ENCODE peak calls at places on chromosomes 4 and X, in ten cellular contexts. R is HCT116, B is breast epithelium, J is kidney epithelial cell, L is bronchial epithelial cell, M is ovary, O is psoas muscle, N is thoracic aorta, Z is cardiac fibroblast, W is kidney. T is an unnamed sample.

GRCh38 chrX:29965634-29966033 is 249.7 kb upstream of the MAGEB2 start:
- DNase-seq in R (no peak), B (no peak), J (no peak), L (no peak), M (no peak), O (no peak), N (no peak), Z (no peak), W (no peak), T (no peak)

GRCh38 chr4:150224896-150225591 is 146.8 kb downstream of the DCLK2 start:
- DNase-seq in R (no peak), B (no peak), J (peak), L (peak), M (no peak), O (no peak), N (no peak), Z (peak), W (no peak), T (no peak)

GRCh38 chr4:10582059-10582686 is 102.4 kb downstream of the CLNK start:
- DNase-seq in R (peak), B (no peak), J (no peak), L (peak), M (peak), O (no peak), N (no peak), Z (peak), W (no peak), T (peak)

GRCh38 chr4:121943941-121944340 is 7.9 kb downstream of the TRPC3 start:
- DNase-seq in R (no peak), B (no peak), J (no peak), L (no peak), M (no peak), O (no peak), N (no peak), Z (no peak), W (peak), T (peak)

GRCh38 chr4:80362578-80363181 is 27.1 kb downstream of the CFAP299 start:
- DNase-seq in R (peak), B (no peak), J (peak), L (peak), M (peak), O (no peak), N (no peak), Z (peak), W (no peak), T (peak)

GRCh38 chr4:47837582-47838294 is at the start of gene CORIN:
- DNase-seq in R (no peak), B (no peak), J (no peak), L (no peak), M (no peak), O (no peak), N (no peak), Z (no peak), W (no peak), T (no peak)

GRCh38 chr4:8886625-8887406 is 15.2 kb upstream of the HMX1 start:
- DNase-seq in R (no peak), B (no peak), J (no peak), L (no peak), M (no peak), O (no peak), N (no peak), Z (no peak), W (no peak), T (no peak)

GRCh38 chr4:110245567-110245966 is 47.2 kb upstream of the ELOVL6 start:
- DNase-seq in R (no peak), B (no peak), J (no peak), L (peak), M (no peak), O (no peak), N (no peak), Z (peak), W (no peak), T (no peak)

GRCh38 chrX:119755981-119756533 is 2.3 kb upstream of the SOWAHD start:
- DNase-seq in R (no peak), B (no peak), J (no peak), L (no peak), M (no peak), O (no peak), N (no peak), Z (no peak), W (no peak), T (no peak)

GRCh38 chr4:147088141-147088540 is 142.5 kb upstream of the TTC29 start:
- DNase-seq in R (no peak), B (no peak), J (no peak), L (no peak), M (no peak), O (no peak), N (no peak), Z (no peak), W (no peak), T (no peak)

GRCh38 chr4:76680934-76681333 is 217.0 kb downstream of the SOWAHB start:
- DNase-seq in R (no peak), B (no peak), J (no peak), L (no peak), M (no peak), O (no peak), N (no peak), Z (no peak), W (no peak), T (no peak)

GRCh38 chrX:142804085-142804484 is 221.6 kb upstream of the SPANXN4 start:
- DNase-seq in R (no peak), B (no peak), J (no peak), L (no peak), M (no peak), O (no peak), N (no peak), Z (no peak), W (no peak), T (peak)

GRCh38 chr4:144906181-144906895 is 191.7 kb downstream of the ANAPC10 start:
- DNase-seq in R (no peak), B (no peak), J (no peak), L (peak), M (no peak), O (no peak), N (no peak), Z (peak), W (no peak), T (no peak)

GRCh38 chr4:78704981-78705757 is 71.0 kb upstream of the BMP2K start:
- DNase-seq in R (no peak), B (no peak), J (no peak), L (peak), M (no peak), O (no peak), N (no peak), Z (peak), W (no peak), T (no peak)

GRCh38 chrX:102958794-102959193 is 21.7 kb downstream of the RAB40AL start:
- DNase-seq in R (no peak), B (no peak), J (no peak), L (no peak), M (no peak), O (no peak), N (no peak), Z (no peak), W (no peak), T (no peak)

GRCh38 chr4:119231517-119231916 is 19.0 kb downstream of the USP53 start:
- DNase-seq in R (no peak), B (no peak), J (no peak), L (no peak), M (no peak), O (no peak), N (no peak), Z (no peak), W (no peak), T (no peak)

GRCh38 chr4:81754169-81754568 is 282.5 kb upstream of the RASGEF1B start:
- DNase-seq in R (no peak), B (no peak), J (peak), L (peak), M (no peak), O (no peak), N (no peak), Z (no peak), W (no peak), T (no peak)

GRCh38 chr4:185874516-185875230 is 62.7 kb upstream of the SORBS2 start:
- DNase-seq in R (no peak), B (no peak), J (peak), L (peak), M (no peak), O (no peak), N (no peak), Z (peak), W (no peak), T (no peak)

GRCh38 chr4:140691369-140691768 is 64.8 kb downstream of the TBC1D9 start:
- DNase-seq in R (no peak), B (no peak), J (no peak), L (peak), M (no peak), O (no peak), N (no peak), Z (peak), W (no peak), T (no peak)

GRCh38 chr4:185127021-185127925 is 15.8 kb upstream of the SLC25A4 start:
- DNase-seq in R (no peak), B (no peak), J (no peak), L (no peak), M (peak), O (peak), N (no peak), Z (peak), W (peak), T (peak)

GRCh38 chrX:69556094-69557011 is 52.2 kb downstream of the NALF2 start:
- DNase-seq in R (peak), B (no peak), J (peak), L (peak), M (peak), O (no peak), N (no peak), Z (peak), W (peak), T (no peak)

GRCh38 chr4:19301527-19301926 is 950.2 kb upstream of the SLIT2 start:
- DNase-seq in R (no peak), B (no peak), J (no peak), L (no peak), M (no peak), O (no peak), N (no peak), Z (no peak), W (no peak), T (no peak)

GRCh38 chrX:143058096-143058495 is 32.4 kb downstream of the SPANXN4 start:
- DNase-seq in R (no peak), B (no peak), J (no peak), L (no peak), M (no peak), O (no peak), N (no peak), Z (no peak), W (no peak), T (no peak)

GRCh38 chrX:78514852-78515251 is 144.3 kb downstream of the RTL3 start:
- DNase-seq in R (no peak), B (no peak), J (no peak), L (peak), M (no peak), O (no peak), N (no peak), Z (no peak), W (no peak), T (no peak)

GRCh38 chr4:70559216-70559830 is 32.7 kb upstream of the AMBN start:
- DNase-seq in R (peak), B (no peak), J (peak), L (peak), M (peak), O (peak), N (no peak), Z (peak), W (no peak), T (peak)

GRCh38 chrX:74118503-74118902 is 185.5 kb upstream of the ZCCHC13 start:
- DNase-seq in R (no peak), B (no peak), J (no peak), L (peak), M (no peak), O (no peak), N (no peak), Z (no peak), W (no peak), T (no peak)

GRCh38 chr4:76981649-76982048 is 32.1 kb downstream of the SEPTIN11 start:
- DNase-seq in R (no peak), B (no peak), J (no peak), L (no peak), M (no peak), O (no peak), N (no peak), Z (peak), W (no peak), T (no peak)

GRCh38 chrX:50497067-50497466 is 26.4 kb upstream of the DGKK start:
- DNase-seq in R (no peak), B (no peak), J (no peak), L (no peak), M (no peak), O (no peak), N (no peak), Z (no peak), W (no peak), T (no peak)

DNA sequence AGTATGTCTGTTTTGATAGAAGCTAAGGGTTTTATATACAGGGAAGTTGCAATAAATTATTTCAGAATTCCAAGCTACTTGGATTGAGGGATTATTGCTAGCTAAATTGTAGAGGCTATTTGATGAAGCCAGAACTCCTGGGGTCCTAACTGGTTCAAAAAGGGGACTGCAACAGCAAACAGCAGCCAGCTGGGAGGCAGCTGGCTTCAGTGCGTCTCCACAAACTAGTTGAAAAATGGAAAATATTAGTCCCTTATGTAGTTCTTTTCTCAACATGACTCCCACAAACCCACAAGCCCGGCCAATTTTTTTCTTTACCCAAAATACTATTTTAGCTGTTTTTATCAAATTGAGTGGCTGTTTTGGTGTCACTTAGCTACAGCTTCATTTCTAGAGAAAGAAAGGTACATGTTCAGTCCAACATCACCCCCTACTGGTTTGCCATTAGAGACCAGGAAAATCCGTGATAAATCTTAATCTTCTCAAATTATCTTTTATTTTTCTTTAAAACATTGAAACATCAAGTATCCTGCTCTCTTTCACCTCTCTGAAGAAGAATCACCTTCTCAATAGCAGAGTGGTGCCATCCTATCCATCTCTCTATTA is 97.2 kb downstream of the GUCY2F start:
- DNase-seq in R (no peak), B (no peak), J (no peak), L (no peak), M (no peak), O (no peak), N (no peak), Z (peak), W (no peak), T (no peak)
- TF ChIP-seq CTCF in R (peak), B (no peak), J (peak), L (peak), M (peak), O (peak), N (no peak), Z (peak), W (peak), T (peak)

GRCh38 chr4:38762560-38762959 is 20.2 kb downstream of the TLR10 start:
- DNase-seq in R (no peak), B (no peak), J (no peak), L (no peak), M (no peak), O (no peak), N (no peak), Z (no peak), W (no peak), T (no peak)

GRCh38 chr4:38759077-38759789 is 23.6 kb downstream of the TLR10 start:
- DNase-seq in R (no peak), B (no peak), J (no peak), L (peak), M (peak), O (peak), N (no peak), Z (peak), W (peak), T (peak)

GRCh38 chr4:38757945-38758344 is 24.8 kb downstream of the TLR10 start:
- DNase-seq in R (peak), B (no peak), J (no peak), L (peak), M (no peak), O (no peak), N (no peak), Z (no peak), W (no peak), T (no peak)

GRCh38 chr4:38760915-38761314 is 21.9 kb downstream of the TLR10 start:
- DNase-seq in R (no peak), B (no peak), J (no peak), L (no peak), M (no peak), O (no peak), N (no peak), Z (no peak), W (no peak), T (no peak)

DNA sequence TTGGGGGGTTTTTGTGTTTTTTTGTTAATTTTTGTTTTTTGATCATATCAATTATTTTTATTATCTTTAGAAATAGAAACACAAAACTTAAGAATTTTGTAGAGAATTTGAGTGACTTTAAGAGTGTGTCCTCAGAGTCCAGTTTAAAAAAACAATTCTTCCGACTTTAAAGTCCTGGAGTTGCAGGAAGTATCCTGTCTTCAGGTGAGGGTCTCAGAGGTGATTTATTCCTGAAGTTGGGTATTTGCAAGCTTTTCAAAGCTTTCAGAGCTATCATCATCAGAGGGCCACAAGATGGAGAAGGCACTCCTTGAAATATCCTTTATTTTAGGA is 23.0 kb downstream of the TLR10 start:
- DNase-seq in R (no peak), B (no peak), J (no peak), L (no peak), M (no peak), O (no peak), N (no peak), Z (no peak), W (no peak), T (no peak)
- TF ChIP-seq CTCF in R (no peak), B (no peak), J (no peak), L (no peak), M (no peak), O (no peak), N (no peak), Z (no peak), W (no peak), T (no peak)

GRCh38 chrX:145190801-145191389 is 56.4 kb upstream of the SPANXN1 start:
- DNase-seq in R (no peak), B (no peak), J (no peak), L (no peak), M (no peak), O (no peak), N (no peak), Z (peak), W (no peak), T (no peak)
- TF ChIP-seq CTCF in R (no peak), B (no peak), J (peak), L (peak), M (no peak), O (peak), N (no peak), Z (peak), W (peak), T (peak)

GRCh38 chrX:1300449-1300848 is 31.8 kb downstream of the CSF2RA start:
- DNase-seq in R (no peak), B (no peak), J (no peak), L (no peak), M (no peak), O (no peak), N (no peak), Z (no peak), W (peak), T (no peak)

GRCh38 chrX:1294301-1295067 is 25.9 kb downstream of the CSF2RA start:
- DNase-seq in R (no peak), B (no peak), J (no peak), L (no peak), M (no peak), O (no peak), N (no peak), Z (no peak), W (peak), T (no peak)

GRCh38 chrX:1291110-1291740 is 22.6 kb downstream of the CSF2RA start:
- DNase-seq in R (no peak), B (no peak), J (no peak), L (no peak), M (no peak), O (no peak), N (no peak), Z (no peak), W (peak), T (no peak)

GRCh38 chrX:1292581-1293310 is 24.1 kb downstream of the CSF2RA start:
- DNase-seq in R (no peak), B (no peak), J (no peak), L (no peak), M (no peak), O (no peak), N (no peak), Z (no peak), W (peak), T (no peak)

GRCh38 chrX:1295550-1295949 is 26.9 kb downstream of the CSF2RA start:
- DNase-seq in R (no peak), B (no peak), J (no peak), L (no peak), M (no peak), O (no peak), N (no peak), Z (no peak), W (peak), T (no peak)
- TF ChIP-seq CTCF in R (no peak), B (no peak), J (no peak), L (no peak), M (no peak), O (no peak), N (no peak), Z (no peak), W (no peak), T (no peak)

GRCh38 chrX:7946960-7947359 is 19.7 kb upstream of the PNPLA4 start:
- DNase-seq in R (no peak), B (no peak), J (no peak), L (no peak), M (no peak), O (no peak), N (no peak), Z (no peak), W (no peak), T (no peak)

GRCh38 chrX:7943600-7944245 is 16.5 kb upstream of the PNPLA4 start:
- DNase-seq in R (no peak), B (no peak), J (no peak), L (peak), M (no peak), O (no peak), N (no peak), Z (no peak), W (no peak), T (no peak)

DNA sequence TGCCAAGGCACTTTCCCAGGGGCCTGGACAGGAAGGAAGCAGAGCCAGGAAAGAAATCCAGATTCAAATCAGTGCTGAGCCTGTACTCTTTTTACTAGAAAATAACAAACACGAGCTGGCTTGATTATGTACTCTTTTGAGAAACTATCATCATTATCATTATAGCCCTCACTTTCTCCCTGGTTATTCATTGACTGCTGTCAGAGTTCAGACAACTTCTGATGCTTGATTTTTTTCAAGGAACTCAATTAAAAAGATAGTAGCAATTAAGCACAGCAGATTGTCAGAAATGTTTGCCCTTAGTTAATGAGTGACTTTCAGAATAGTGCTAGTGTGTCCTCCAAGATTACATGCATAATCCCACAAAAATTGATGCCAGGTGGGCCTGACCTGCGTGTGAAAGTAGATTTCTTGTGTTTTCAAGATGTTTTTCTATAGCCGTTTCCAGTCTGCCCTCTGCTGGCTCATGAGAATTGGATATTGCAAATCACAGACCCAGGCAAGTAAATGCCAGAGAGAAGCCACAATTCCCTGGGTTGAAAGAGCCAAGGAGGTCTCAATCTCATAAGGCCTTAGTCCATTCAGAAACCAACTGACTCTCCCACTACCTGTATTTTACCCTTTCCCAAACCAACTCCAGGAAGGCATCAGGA is 14.3 kb upstream of the PNPLA4 start:
- DNase-seq in R (no peak), B (no peak), J (no peak), L (no peak), M (no peak), O (no peak), N (no peak), Z (peak), W (no peak), T (no peak)
- TF ChIP-seq CTCF in R (no peak), B (no peak), J (peak), L (peak), M (no peak), O (peak), N (no peak), Z (peak), W (no peak), T (no peak)

DNA sequence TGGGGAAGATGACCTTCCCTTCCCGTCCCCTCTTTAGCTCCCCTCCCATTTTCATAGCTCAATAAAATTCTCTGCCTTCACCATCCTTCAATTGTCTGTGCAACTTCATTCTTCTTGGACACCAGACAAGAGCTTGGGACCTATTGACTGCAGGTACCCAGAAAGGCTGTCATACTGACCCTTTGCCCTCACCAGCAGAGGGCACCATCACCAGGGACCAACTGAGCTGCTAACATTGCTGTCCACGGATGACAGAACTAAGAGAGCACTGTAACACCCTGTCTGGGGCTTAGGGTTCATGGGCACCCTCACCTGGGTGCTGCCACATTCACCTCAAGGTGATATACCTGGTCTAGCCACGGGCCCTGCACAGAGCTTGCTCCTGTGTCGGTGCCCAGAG is 141.3 kb upstream of the VCX3B start:
- DNase-seq in R (no peak), B (no peak), J (no peak), L (no peak), M (no peak), O (no peak), N (no peak), Z (no peak), W (no peak), T (no peak)
- TF ChIP-seq CTCF in R (no peak), B (no peak), J (no peak), L (peak), M (no peak), O (peak), N (no peak), Z (no peak), W (no peak), T (no peak)